ENCODE peak calls at places on chromosomes 6 and 20, in five cellular contexts. One of them, this sample, is unnamed.
A peak's percentile ranks its signal among the peaks of the same experiment; 100 is the strongest.

GRCh38 chr20:45791668-45792512 is at the start of the genes DNTTIP1 and WFDC3:
- DNase-seq in astrocyte of the spinal cord: peak; percentile 89
- DNase-seq in HL-60: peak; percentile 84
- DNase-seq in heart right ventricle: peak; percentile 93
- DNase-seq in RWPE1: peak; percentile 92
- DNase-seq in this sample: peak; percentile 96

GRCh38 chr20:3039426-3039825 is 4.0 kb upstream of the GNRH2 start:
- DNase-seq in astrocyte of the spinal cord: no peak
- DNase-seq in HL-60: no peak
- DNase-seq in heart right ventricle: no peak
- DNase-seq in RWPE1: no peak
- DNase-seq in this sample: no peak

GRCh38 chr6:131331873-131332759 is 196.8 kb downstream of the AKAP7 start:
- DNase-seq in astrocyte of the spinal cord: no peak
- DNase-seq in HL-60: no peak
- DNase-seq in heart right ventricle: no peak
- DNase-seq in RWPE1: no peak
- DNase-seq in this sample: no peak

GRCh38 chr6:125986956-125987617 is 747 bp downstream of the TRMT11 start:
- DNase-seq in astrocyte of the spinal cord: peak; percentile 32
- DNase-seq in HL-60: peak; percentile 32
- DNase-seq in heart right ventricle: no peak
- DNase-seq in RWPE1: no peak
- DNase-seq in this sample: no peak

GRCh38 chr20:57622579-57623381 is 2.6 kb upstream of the ZBP1 start:
- DNase-seq in astrocyte of the spinal cord: peak; percentile 71
- DNase-seq in HL-60: peak; percentile 31
- DNase-seq in heart right ventricle: peak; percentile 26
- DNase-seq in RWPE1: peak; percentile 99
- DNase-seq in this sample: peak; percentile 60

GRCh38 chr20:34528921-34529297 is 12.7 kb downstream of the DYNLRB1 start:
- DNase-seq in astrocyte of the spinal cord: no peak
- DNase-seq in HL-60: no peak
- DNase-seq in heart right ventricle: peak; percentile 53
- DNase-seq in RWPE1: no peak
- DNase-seq in this sample: no peak

GRCh38 chr20:10565191-10565921 is 108.4 kb downstream of the JAG1 start:
- DNase-seq in astrocyte of the spinal cord: peak; percentile 58
- DNase-seq in HL-60: peak; percentile 22
- DNase-seq in heart right ventricle: no peak
- DNase-seq in RWPE1: no peak
- DNase-seq in this sample: peak; percentile 91

GRCh38 chr6:124567401-124567800 is 394.8 kb upstream of the RNF217 start:
- DNase-seq in astrocyte of the spinal cord: no peak
- DNase-seq in HL-60: no peak
- DNase-seq in heart right ventricle: no peak
- DNase-seq in RWPE1: no peak
- DNase-seq in this sample: no peak

GRCh38 chr6:105646391-105646867 is 243.5 kb upstream of the PREP start:
- DNase-seq in astrocyte of the spinal cord: peak; percentile 19
- DNase-seq in HL-60: no peak
- DNase-seq in heart right ventricle: no peak
- DNase-seq in RWPE1: no peak
- DNase-seq in this sample: no peak

GRCh38 chr6:71287038-71287437 is 1.6 kb upstream of the OGFRL1 start:
- DNase-seq in astrocyte of the spinal cord: no peak
- DNase-seq in HL-60: no peak
- DNase-seq in heart right ventricle: peak; percentile 55
- DNase-seq in RWPE1: no peak
- DNase-seq in this sample: no peak

GRCh38 chr6:141685416-141685815 is 447.3 kb upstream of the GJE1 start:
- DNase-seq in astrocyte of the spinal cord: no peak
- DNase-seq in HL-60: no peak
- DNase-seq in heart right ventricle: no peak
- DNase-seq in RWPE1: no peak
- DNase-seq in this sample: no peak

GRCh38 chr20:37669062-37669772 is 24.6 kb upstream of the CTNNBL1 start:
- DNase-seq in astrocyte of the spinal cord: no peak
- DNase-seq in HL-60: peak; percentile 18
- DNase-seq in heart right ventricle: no peak
- DNase-seq in RWPE1: peak; percentile 56
- DNase-seq in this sample: no peak

GRCh38 chr6:76861403-76861802 is 601.9 kb downstream of the HTR1B start:
- DNase-seq in astrocyte of the spinal cord: no peak
- DNase-seq in HL-60: no peak
- DNase-seq in heart right ventricle: no peak
- DNase-seq in RWPE1: peak; percentile 3
- DNase-seq in this sample: peak; percentile 28

GRCh38 chr6:28802417-28803336 is 121.1 kb downstream of the TRIM27 start:
- DNase-seq in astrocyte of the spinal cord: peak; percentile 42
- DNase-seq in HL-60: no peak
- DNase-seq in heart right ventricle: no peak
- DNase-seq in RWPE1: peak; percentile 42
- DNase-seq in this sample: no peak

GRCh38 chr6:145898376-145898775 is 65.8 kb downstream of the SHPRH start:
- DNase-seq in astrocyte of the spinal cord: no peak
- DNase-seq in HL-60: no peak
- DNase-seq in heart right ventricle: no peak
- DNase-seq in RWPE1: peak; percentile 48
- DNase-seq in this sample: no peak

GRCh38 chr6:145892026-145892425 is 72.1 kb downstream of the SHPRH start:
- DNase-seq in astrocyte of the spinal cord: no peak
- DNase-seq in HL-60: no peak
- DNase-seq in heart right ventricle: no peak
- DNase-seq in RWPE1: no peak
- DNase-seq in this sample: no peak

GRCh38 chr6:145897552-145897951 is 66.6 kb downstream of the SHPRH start:
- DNase-seq in astrocyte of the spinal cord: no peak
- DNase-seq in HL-60: no peak
- DNase-seq in heart right ventricle: no peak
- DNase-seq in RWPE1: no peak
- DNase-seq in this sample: no peak

GRCh38 chr6:145893586-145893985 is 70.6 kb downstream of the SHPRH start:
- DNase-seq in astrocyte of the spinal cord: no peak
- DNase-seq in HL-60: no peak
- DNase-seq in heart right ventricle: no peak
- DNase-seq in RWPE1: no peak
- DNase-seq in this sample: no peak

DNA sequence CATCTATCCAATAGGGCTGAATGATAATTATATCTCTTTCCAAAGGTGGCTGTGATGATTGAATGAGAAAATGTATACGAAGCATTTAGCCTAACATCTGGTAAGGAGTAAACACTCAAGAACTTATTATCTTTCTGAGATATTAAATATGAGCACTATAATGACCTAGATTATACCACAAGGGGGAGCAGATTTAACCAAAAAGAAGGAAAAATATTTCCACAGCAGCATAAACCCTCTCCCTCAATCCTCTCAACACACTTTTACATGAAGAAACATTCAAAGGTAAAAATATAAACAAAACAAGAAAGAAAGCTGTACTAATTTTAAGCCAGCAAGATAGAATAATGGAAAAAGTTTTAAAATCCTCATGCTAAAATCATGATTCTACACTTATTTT is 68.4 kb downstream of the SHPRH start:
- DNase-seq in astrocyte of the spinal cord: peak; percentile 15
- DNase-seq in HL-60: no peak
- DNase-seq in heart right ventricle: no peak
- DNase-seq in RWPE1: peak; percentile 7
- DNase-seq in this sample: peak; percentile 40
- TF ChIP-seq CTCF in astrocyte of the spinal cord: peak; percentile 28
- TF ChIP-seq CTCF in HL-60: no peak
- TF ChIP-seq CTCF in heart right ventricle: no peak
- TF ChIP-seq CTCF in RWPE1: peak; percentile 22
- TF ChIP-seq CTCF in this sample: peak; percentile 44

GRCh38 chr6:31664790-31665500 is at the start of gene GPANK1:
- DNase-seq in astrocyte of the spinal cord: peak; percentile 91
- DNase-seq in HL-60: peak; percentile 90
- DNase-seq in heart right ventricle: peak; percentile 95
- DNase-seq in RWPE1: peak; percentile 59
- DNase-seq in this sample: peak; percentile 92
- TF ChIP-seq CTCF in astrocyte of the spinal cord: no peak
- TF ChIP-seq CTCF in HL-60: no peak
- TF ChIP-seq CTCF in heart right ventricle: no peak
- TF ChIP-seq CTCF in RWPE1: no peak
- TF ChIP-seq CTCF in this sample: no peak

GRCh38 chr6:117264487-117265424 is 602 bp upstream of the VGLL2 start:
- DNase-seq in astrocyte of the spinal cord: no peak
- DNase-seq in HL-60: no peak
- DNase-seq in heart right ventricle: no peak
- DNase-seq in RWPE1: no peak
- DNase-seq in this sample: peak; percentile 16

GRCh38 chr6:117263353-117263927 is 1.9 kb upstream of the VGLL2 start:
- DNase-seq in astrocyte of the spinal cord: no peak
- DNase-seq in HL-60: no peak
- DNase-seq in heart right ventricle: no peak
- DNase-seq in RWPE1: no peak
- DNase-seq in this sample: no peak

GRCh38 chr6:117266267-117266797 is 974 bp downstream of the VGLL2 start:
- DNase-seq in astrocyte of the spinal cord: no peak
- DNase-seq in HL-60: no peak
- DNase-seq in heart right ventricle: no peak
- DNase-seq in RWPE1: no peak
- DNase-seq in this sample: no peak

GRCh38 chr6:117266948-117267347 is 1.6 kb downstream of the VGLL2 start:
- DNase-seq in astrocyte of the spinal cord: no peak
- DNase-seq in HL-60: no peak
- DNase-seq in heart right ventricle: no peak
- DNase-seq in RWPE1: no peak
- DNase-seq in this sample: no peak

GRCh38 chr6:117265425-117266266 is at the start of gene VGLL2:
- DNase-seq in astrocyte of the spinal cord: peak; percentile 29
- DNase-seq in HL-60: no peak
- DNase-seq in heart right ventricle: no peak
- DNase-seq in RWPE1: no peak
- DNase-seq in this sample: peak; percentile 85
- TF ChIP-seq CTCF in astrocyte of the spinal cord: peak; percentile 3
- TF ChIP-seq CTCF in HL-60: no peak
- TF ChIP-seq CTCF in heart right ventricle: peak; percentile 35
- TF ChIP-seq CTCF in RWPE1: no peak
- TF ChIP-seq CTCF in this sample: peak; percentile 14

DNA sequence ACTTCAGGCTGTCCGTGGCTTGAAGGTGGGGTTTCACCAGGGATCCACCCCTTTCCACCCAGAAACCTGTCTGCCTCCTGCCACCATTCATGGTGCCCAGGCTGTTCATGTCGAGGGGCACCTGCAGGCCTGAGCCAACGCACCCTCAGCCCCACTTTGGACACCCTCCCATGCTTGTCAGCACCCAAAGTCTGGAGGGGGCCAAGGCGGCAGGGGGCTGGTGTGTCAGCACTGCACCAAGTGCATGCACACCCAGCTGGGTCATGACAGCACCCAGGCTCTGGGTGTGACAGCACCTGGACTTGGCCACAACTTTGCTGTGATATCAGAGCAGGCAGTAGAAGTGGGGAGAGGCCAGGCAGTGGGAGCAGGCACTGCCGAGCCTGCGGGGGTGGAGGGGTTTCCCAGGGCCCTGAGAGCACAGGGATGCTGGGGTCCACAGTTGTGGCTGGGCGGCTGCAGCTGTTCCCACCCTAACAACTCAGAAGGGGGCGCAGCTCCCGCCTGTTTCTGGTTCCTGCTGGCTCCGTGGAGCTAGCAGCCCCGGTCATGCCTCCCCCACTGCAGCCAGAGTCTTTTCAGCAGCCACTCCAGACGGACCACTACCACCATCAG is 33.3 kb upstream of the GRM4 start:
- DNase-seq in astrocyte of the spinal cord: no peak
- DNase-seq in HL-60: no peak
- DNase-seq in heart right ventricle: no peak
- DNase-seq in RWPE1: no peak
- DNase-seq in this sample: no peak
- TF ChIP-seq CTCF in astrocyte of the spinal cord: no peak
- TF ChIP-seq CTCF in HL-60: no peak
- TF ChIP-seq CTCF in heart right ventricle: no peak
- TF ChIP-seq CTCF in RWPE1: no peak
- TF ChIP-seq CTCF in this sample: no peak

GRCh38 chr6:39357998-39358686 is 35.6 kb upstream of the KCNK16 start:
- DNase-seq in astrocyte of the spinal cord: peak; percentile 53
- DNase-seq in HL-60: no peak
- DNase-seq in heart right ventricle: peak; percentile 50
- DNase-seq in RWPE1: no peak
- DNase-seq in this sample: peak; percentile 89

GRCh38 chr6:39350723-39351505 is 28.4 kb upstream of the KCNK16 start:
- DNase-seq in astrocyte of the spinal cord: no peak
- DNase-seq in HL-60: no peak
- DNase-seq in heart right ventricle: no peak
- DNase-seq in RWPE1: no peak
- DNase-seq in this sample: no peak

GRCh38 chr6:39348740-39349139 is 26.2 kb upstream of the KCNK16 start:
- DNase-seq in astrocyte of the spinal cord: no peak
- DNase-seq in HL-60: no peak
- DNase-seq in heart right ventricle: no peak
- DNase-seq in RWPE1: no peak
- DNase-seq in this sample: no peak

GRCh38 chr6:39347906-39348585 is 25.5 kb upstream of the KCNK16 start:
- DNase-seq in astrocyte of the spinal cord: peak; percentile 63
- DNase-seq in HL-60: no peak
- DNase-seq in heart right ventricle: peak; percentile 63
- DNase-seq in RWPE1: peak; percentile 80
- DNase-seq in this sample: peak; percentile 73

GRCh38 chr6:39353698-39354315 is 31.3 kb upstream of the KCNK16 start:
- DNase-seq in astrocyte of the spinal cord: no peak
- DNase-seq in HL-60: no peak
- DNase-seq in heart right ventricle: no peak
- DNase-seq in RWPE1: no peak
- DNase-seq in this sample: no peak
- TF ChIP-seq CTCF in astrocyte of the spinal cord: no peak
- TF ChIP-seq CTCF in HL-60: no peak
- TF ChIP-seq CTCF in heart right ventricle: no peak
- TF ChIP-seq CTCF in RWPE1: no peak
- TF ChIP-seq CTCF in this sample: no peak

GRCh38 chr6:169019727-169020491 is 233.7 kb downstream of the THBS2 start:
- DNase-seq in astrocyte of the spinal cord: no peak
- DNase-seq in HL-60: no peak
- DNase-seq in heart right ventricle: no peak
- DNase-seq in RWPE1: peak; percentile 31
- DNase-seq in this sample: peak; percentile 33
- TF ChIP-seq CTCF in astrocyte of the spinal cord: peak; percentile 4
- TF ChIP-seq CTCF in HL-60: no peak
- TF ChIP-seq CTCF in heart right ventricle: no peak
- TF ChIP-seq CTCF in RWPE1: no peak
- TF ChIP-seq CTCF in this sample: peak; percentile 33

DNA sequence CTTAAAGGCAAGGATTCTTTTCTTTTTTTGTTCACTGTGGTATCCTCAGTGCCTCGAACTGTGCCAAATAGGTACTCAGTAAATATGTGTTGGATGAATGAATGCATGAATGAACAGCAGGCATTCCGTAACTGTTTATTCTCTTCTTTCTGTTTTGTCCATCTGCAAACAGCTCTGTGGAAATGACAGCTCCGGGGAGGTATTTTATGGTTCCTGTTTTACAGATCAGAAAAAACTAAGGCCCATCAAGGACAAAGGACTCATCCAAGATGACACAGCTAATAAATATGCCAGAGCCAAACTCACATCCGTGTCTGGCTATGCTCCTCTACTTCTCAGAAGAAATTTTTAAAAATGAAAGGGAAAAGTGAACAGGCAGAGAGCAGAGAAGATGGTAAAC is 21.0 kb downstream of the JPH2 start:
- DNase-seq in astrocyte of the spinal cord: peak; percentile 47
- DNase-seq in HL-60: no peak
- DNase-seq in heart right ventricle: no peak
- DNase-seq in RWPE1: peak; percentile 56
- DNase-seq in this sample: no peak
- TF ChIP-seq CTCF in astrocyte of the spinal cord: no peak
- TF ChIP-seq CTCF in HL-60: no peak
- TF ChIP-seq CTCF in heart right ventricle: no peak
- TF ChIP-seq CTCF in RWPE1: no peak
- TF ChIP-seq CTCF in this sample: no peak

GRCh38 chr6:110543106-110543505 is 66.7 kb upstream of the SLC22A16 start:
- DNase-seq in astrocyte of the spinal cord: no peak
- DNase-seq in HL-60: no peak
- DNase-seq in heart right ventricle: no peak
- DNase-seq in RWPE1: peak; percentile 64
- DNase-seq in this sample: no peak
- TF ChIP-seq CTCF in astrocyte of the spinal cord: no peak
- TF ChIP-seq CTCF in HL-60: no peak
- TF ChIP-seq CTCF in heart right ventricle: no peak
- TF ChIP-seq CTCF in RWPE1: no peak
- TF ChIP-seq CTCF in this sample: no peak